ENCODE peak calls at places on chromosomes 6 and 20, in eight cellular contexts. Y is foreskin keratinocyte, X is NCI-H524, F is LHCN-M2, P is non-pigmented ciliary epithelial cell, T is mesenchymal stem cell, O is iris pigment epithelial cell, A is tibial nerve. B is an unnamed sample.

GRCh38 chr6:79438015-79438414 is 99.2 kb downstream of the LCA5 start:
- DNase-seq in P (no peak), F (peak), Y (no peak), O (peak), T (no peak), X (no peak), A (no peak), B (peak)

GRCh38 chr6:161166677-161167076 is 107.2 kb downstream of the AGPAT4 start:
- DNase-seq in X (no peak), A (no peak), P (no peak), F (no peak), O (no peak), T (no peak), Y (no peak), B (no peak)

GRCh38 chr6:16388488-16388887 is 150.1 kb downstream of the GMPR start:
- DNase-seq in X (no peak), A (no peak), F (peak), Y (no peak), O (peak), P (no peak), T (no peak), B (no peak)

GRCh38 chr6:138538390-138539031 is 39.2 kb upstream of the NHSL1 start:
- DNase-seq in O (peak), T (peak), X (peak), A (peak), P (no peak), Y (no peak), F (peak), B (no peak)

GRCh38 chr6:41581381-41581991 is 35.3 kb downstream of the FOXP4 start:
- DNase-seq in P (peak), Y (peak), O (peak), F (peak), A (no peak), X (peak), T (peak), B (no peak)

GRCh38 chr6:159969204-159969912 is 476 bp downstream of the IGF2R start:
- DNase-seq in A (no peak), T (no peak), F (no peak), P (no peak), O (peak), Y (no peak), X (peak), B (peak)

GRCh38 chr20:8909596-8909995 is 159.3 kb upstream of the PLCB4 start:
- DNase-seq in T (no peak), O (peak), P (no peak), F (no peak), Y (peak), A (no peak), X (no peak), B (no peak)

GRCh38 chr20:12093062-12093796 is 175.5 kb downstream of the BTBD3 start:
- DNase-seq in T (no peak), P (no peak), A (no peak), F (no peak), O (no peak), Y (no peak), X (no peak), B (no peak)

GRCh38 chr6:67112120-67112519 is 1405.1 kb upstream of the EYS start:
- DNase-seq in O (no peak), T (no peak), Y (no peak), P (no peak), A (no peak), F (peak), X (no peak), B (no peak)

GRCh38 chr6:121526282-121526681 is 90.8 kb downstream of the GJA1 start:
- DNase-seq in A (no peak), O (no peak), P (no peak), Y (no peak), T (no peak), X (no peak), F (no peak), B (no peak)

GRCh38 chr6:149484733-149485700 is at the start of gene ZC3H12D:
- DNase-seq in P (no peak), X (no peak), O (no peak), A (no peak), F (peak), Y (no peak), T (peak), B (no peak)

GRCh38 chr6:26659042-26659359 is 545 bp downstream of the ZNF322 start:
- DNase-seq in T (no peak), A (no peak), O (no peak), X (no peak), F (no peak), P (no peak), Y (no peak), B (no peak)

GRCh38 chr6:3592371-3592941 is 135.6 kb upstream of the SLC22A23 start:
- DNase-seq in P (peak), F (peak), X (no peak), O (peak), T (peak), A (no peak), Y (peak), B (no peak)

GRCh38 chr20:55978550-55978949 is 26.8 kb downstream of the CBLN4 start:
- DNase-seq in P (no peak), T (no peak), O (no peak), F (no peak), X (no peak), A (no peak), Y (no peak), B (no peak)